ENCODE peak calls at places on chromosomes 3 and 15, in six cellular contexts. V, I, B, D, S and C are unnamed samples.

GRCh38 chr3:160707187-160707789 is 30.3 kb downstream of the ARL14 start:
- DNase-seq in V (no peak), I (peak), B (no peak), D (peak), S (peak), C (peak)

GRCh38 chr15:60343221-60343970 is 54.4 kb downstream of the ANXA2 start:
- DNase-seq in V (no peak), I (no peak), B (no peak), D (no peak), S (no peak), C (no peak)

GRCh38 chr3:82133070-82133606 is 371.7 kb upstream of the GBE1 start:
- DNase-seq in V (peak), I (peak), B (peak), D (peak), S (peak), C (peak)

GRCh38 chr15:85314139-85314538 is 66.3 kb upstream of the AKAP13 start:
- DNase-seq in V (no peak), I (no peak), B (no peak), D (no peak), S (no peak), C (no peak)

GRCh38 chr15:98689431-98689861 is 41.1 kb downstream of the IGF1R start:
- DNase-seq in V (no peak), I (no peak), B (no peak), D (no peak), S (no peak), C (no peak)

GRCh38 chr3:54093849-54094248 is 28.5 kb upstream of the CACNA2D3 start:
- DNase-seq in V (no peak), I (no peak), B (no peak), D (no peak), S (no peak), C (no peak)

GRCh38 chr3:66363133-66363532 is 137.7 kb downstream of the LRIG1 start:
- DNase-seq in V (no peak), I (no peak), B (no peak), D (no peak), S (no peak), C (no peak)

GRCh38 chr3:134357261-134357913 is 16.9 kb downstream of the AMOTL2 start:
- DNase-seq in V (peak), I (no peak), B (no peak), D (no peak), S (no peak), C (no peak)

GRCh38 chr15:74822233-74822632 is 4.2 kb upstream of the CPLX3 start:
- DNase-seq in V (no peak), I (no peak), B (no peak), D (no peak), S (no peak), C (no peak)

GRCh38 chr15:68620721-68621528 is 42.1 kb downstream of the CORO2B start:
- DNase-seq in V (peak), I (peak), B (peak), D (no peak), S (no peak), C (no peak)

GRCh38 chr3:65593780-65594752 is 444.7 kb downstream of the MAGI1 start:
- DNase-seq in V (no peak), I (no peak), B (no peak), D (no peak), S (no peak), C (no peak)

GRCh38 chr3:128549283-128550112 is 56.5 kb upstream of the GATA2 start:
- DNase-seq in V (no peak), I (no peak), B (peak), D (no peak), S (no peak), C (peak)

GRCh38 chr3:30075514-30075913 is 530.9 kb upstream of the TGFBR2 start:
- DNase-seq in V (no peak), I (no peak), B (no peak), D (no peak), S (no peak), C (no peak)

GRCh38 chr15:66390670-66391069 is 4.0 kb downstream of the MAP2K1 start:
- DNase-seq in V (no peak), I (no peak), B (peak), D (peak), S (no peak), C (no peak)

GRCh38 chr3:181999314-181999713 is 287.6 kb downstream of the SOX2 start:
- DNase-seq in V (no peak), I (no peak), B (no peak), D (no peak), S (no peak), C (no peak)

GRCh38 chr3:119510690-119511089 is 12.3 kb downstream of the TIMMDC1 start:
- DNase-seq in V (no peak), I (no peak), B (no peak), D (no peak), S (no peak), C (no peak)

GRCh38 chr3:95272791-95273190 is 1209.9 kb downstream of the NSUN3 start:
- DNase-seq in V (no peak), I (no peak), B (no peak), D (no peak), S (no peak), C (no peak)

GRCh38 chr3:136171097-136171542 is 25.0 kb downstream of the MSL2 start:
- DNase-seq in V (no peak), I (no peak), B (no peak), D (no peak), S (no peak), C (no peak)

GRCh38 chr15:51331141-51331540 is 7.3 kb downstream of the CYP19A1 start:
- DNase-seq in V (no peak), I (peak), B (no peak), D (no peak), S (no peak), C (no peak)

GRCh38 chr3:77889616-77890015 is 849.7 kb downstream of the ROBO2 start:
- DNase-seq in V (no peak), I (no peak), B (no peak), D (no peak), S (no peak), C (no peak)

GRCh38 chr3:94004301-94004910 is 24.0 kb downstream of the STX19 start:
- DNase-seq in V (no peak), I (peak), B (no peak), D (peak), S (peak), C (no peak)

GRCh38 chr3:68751883-68752282 is 180.5 kb downstream of the TAFA4 start:
- DNase-seq in V (no peak), I (no peak), B (no peak), D (no peak), S (no peak), C (no peak)

GRCh38 chr15:66498501-66499386 is 1.2 kb upstream of the SNAPC5 start:
- DNase-seq in V (no peak), I (peak), B (no peak), D (no peak), S (peak), C (no peak)

GRCh38 chr3:196726788-196727675 is 12.6 kb upstream of the PAK2 start:
- DNase-seq in V (no peak), I (no peak), B (no peak), D (no peak), S (no peak), C (no peak)

GRCh38 chr3:100650651-100651611 is 41.5 kb downstream of the ADGRG7 start:
- DNase-seq in V (no peak), I (no peak), B (peak), D (peak), S (peak), C (no peak)

GRCh38 chr15:38702178-38702912 is 137.7 kb upstream of the RASGRP1 start:
- DNase-seq in V (no peak), I (no peak), B (no peak), D (no peak), S (peak), C (no peak)

GRCh38 chr15:92819312-92820232 is 80.6 kb upstream of the CHD2 start:
- DNase-seq in V (no peak), I (no peak), B (no peak), D (no peak), S (peak), C (no peak)

GRCh38 chr3:150348500-150348899 is 59.6 kb upstream of the TSC22D2 start:
- DNase-seq in V (peak), I (peak), B (no peak), D (no peak), S (peak), C (no peak)

GRCh38 chr3:88712552-88712951 is 394.9 kb upstream of the EPHA3 start:
- DNase-seq in V (no peak), I (no peak), B (no peak), D (no peak), S (no peak), C (no peak)

GRCh38 chr3:162139841-162140240 is 643.2 kb downstream of the OTOL1 start:
- DNase-seq in V (no peak), I (no peak), B (no peak), D (no peak), S (no peak), C (no peak)

GRCh38 chr3:7707192-7707591 is 794.4 kb upstream of the LMCD1 start:
- DNase-seq in V (no peak), I (no peak), B (no peak), D (no peak), S (no peak), C (no peak)

GRCh38 chr15:72201346-72202029 is 3.9 kb upstream of the GRAMD2A start:
- DNase-seq in V (no peak), I (no peak), B (no peak), D (no peak), S (no peak), C (no peak)

GRCh38 chr3:118792191-118792590 is 242.5 kb downstream of the IGSF11 start:
- DNase-seq in V (no peak), I (no peak), B (no peak), D (no peak), S (no peak), C (no peak)

GRCh38 chr15:51603002-51603401 is 19.6 kb downstream of the DMXL2 start:
- DNase-seq in V (no peak), I (no peak), B (no peak), D (no peak), S (no peak), C (no peak)

GRCh38 chr3:62562017-62562416 is 188.7 kb upstream of the FEZF2 start:
- DNase-seq in V (no peak), I (no peak), B (no peak), D (no peak), S (no peak), C (no peak)

GRCh38 chr3:62558549-62559112 is 185.3 kb upstream of the FEZF2 start:
- DNase-seq in V (no peak), I (peak), B (no peak), D (peak), S (peak), C (peak)

GRCh38 chr3:62557983-62558382 is 184.6 kb upstream of the FEZF2 start:
- DNase-seq in V (no peak), I (no peak), B (no peak), D (no peak), S (no peak), C (no peak)

GRCh38 chr3:62557450-62557849 is 184.1 kb upstream of the FEZF2 start:
- DNase-seq in V (no peak), I (no peak), B (no peak), D (no peak), S (no peak), C (no peak)

GRCh38 chr3:62559831-62560445 is 186.6 kb upstream of the FEZF2 start:
- DNase-seq in V (no peak), I (peak), B (no peak), D (no peak), S (peak), C (no peak)
- TF ChIP-seq CTCF in V (no peak), I (peak), B (peak), D (no peak), S (peak), C (peak)

GRCh38 chr3:112297714-112298113 is 3.7 kb upstream of the SLC9C1 start:
- DNase-seq in V (no peak), I (no peak), B (no peak), D (no peak), S (no peak), C (no peak)

GRCh38 chr3:112298781-112299180 is 4.8 kb upstream of the SLC9C1 start:
- DNase-seq in V (no peak), I (no peak), B (no peak), D (no peak), S (no peak), C (no peak)

GRCh38 chr3:112289011-112289410 is 5.0 kb downstream of the SLC9C1 start:
- DNase-seq in V (no peak), I (no peak), B (no peak), D (no peak), S (no peak), C (no peak)

GRCh38 chr3:112293368-112294321 is at the start of gene SLC9C1:
- DNase-seq in V (no peak), I (peak), B (peak), D (peak), S (peak), C (peak)
- TF ChIP-seq CTCF in V (peak), I (peak), B (peak), D (peak), S (peak), C (peak)

GRCh38 chr3:52291508-52292181 is 4.0 kb downstream of the GLYCTK start:
- DNase-seq in V (peak), I (peak), B (no peak), D (peak), S (no peak), C (peak)
- TF ChIP-seq CTCF in V (no peak), I (peak), B (peak), D (peak), S (peak), C (peak)

GRCh38 chr3:194274424-194275085 is 76.6 kb downstream of the CPN2 start:
- DNase-seq in V (peak), I (no peak), B (peak), D (peak), S (no peak), C (no peak)
- TF ChIP-seq CTCF in V (no peak), I (no peak), B (no peak), D (no peak), S (no peak), C (no peak)

DNA sequence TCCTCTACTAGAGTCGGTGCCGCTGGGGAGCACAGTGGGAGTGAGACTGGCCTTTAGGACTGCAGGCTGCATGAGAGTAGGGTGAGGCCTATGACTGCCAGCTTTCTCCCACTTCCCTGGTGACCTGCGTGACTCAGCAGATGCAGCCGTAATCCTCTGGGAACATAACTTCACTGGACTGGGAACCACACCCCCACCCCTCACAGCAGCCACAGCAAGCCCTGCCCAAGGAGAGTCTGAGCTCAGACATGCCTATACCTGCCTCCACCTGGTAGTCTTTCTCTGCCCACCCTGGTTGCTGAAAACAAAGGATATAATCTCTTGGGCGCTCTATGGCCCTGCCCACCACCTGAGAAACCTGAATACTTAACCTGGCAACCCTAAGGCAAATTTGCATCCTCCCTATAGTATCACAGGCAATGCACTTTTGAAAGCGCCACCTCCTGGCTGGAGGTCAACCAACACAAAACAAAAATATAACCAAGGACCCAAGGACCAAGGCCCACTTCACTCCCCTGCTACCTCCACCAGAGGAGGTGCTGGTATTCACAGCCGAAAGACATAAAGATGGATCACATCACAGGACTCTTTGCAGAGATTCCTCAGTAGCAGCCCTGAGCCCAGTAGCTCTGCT is 308.9 kb downstream of the CTNNB1 start:
- DNase-seq in V (no peak), I (no peak), B (no peak), D (no peak), S (peak), C (no peak)
- TF ChIP-seq CTCF in V (no peak), I (no peak), B (no peak), D (no peak), S (no peak), C (no peak)

DNA sequence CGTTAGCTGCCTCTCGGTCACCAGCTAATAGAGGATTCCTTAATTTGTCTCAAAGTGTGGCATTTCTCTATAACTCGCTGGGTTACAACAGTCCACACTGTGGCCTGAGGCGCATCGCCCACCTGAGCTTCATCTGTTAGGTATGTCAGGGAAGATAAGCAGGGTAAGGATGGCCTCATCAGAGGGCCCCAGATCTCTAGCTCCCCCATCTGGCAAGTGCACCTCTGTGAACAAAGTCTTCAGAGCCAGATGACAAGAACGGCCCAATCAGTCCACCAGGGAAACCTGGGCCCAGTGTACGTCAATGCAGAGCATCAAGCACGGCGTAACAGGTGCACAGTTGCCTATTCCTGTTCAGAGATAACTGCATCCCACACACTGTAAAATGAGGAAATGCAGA is 23.2 kb downstream of the FRG2C start:
- DNase-seq in V (no peak), I (no peak), B (no peak), D (no peak), S (no peak), C (no peak)
- TF ChIP-seq CTCF in V (no peak), I (no peak), B (no peak), D (no peak), S (no peak), C (no peak)

GRCh38 chr3:148631124-148631903 is 66.4 kb upstream of the AGTR1 start:
- DNase-seq in V (no peak), I (peak), B (no peak), D (no peak), S (peak), C (peak)
- TF ChIP-seq CTCF in V (no peak), I (peak), B (no peak), D (no peak), S (peak), C (no peak)

GRCh38 chr3:36959821-36960220 is 15.0 kb upstream of the TRANK1 start:
- DNase-seq in V (no peak), I (no peak), B (no peak), D (no peak), S (no peak), C (no peak)

GRCh38 chr3:36956155-36956554 is 11.3 kb upstream of the TRANK1 start:
- DNase-seq in V (no peak), I (no peak), B (no peak), D (no peak), S (no peak), C (no peak)

GRCh38 chr3:36954452-36955134 is 9.7 kb upstream of the TRANK1 start:
- DNase-seq in V (no peak), I (no peak), B (no peak), D (no peak), S (no peak), C (no peak)

GRCh38 chr3:36957862-36958686 is 13.2 kb upstream of the TRANK1 start:
- DNase-seq in V (no peak), I (no peak), B (no peak), D (no peak), S (peak), C (no peak)

GRCh38 chr3:36957072-36957471 is 12.2 kb upstream of the TRANK1 start:
- DNase-seq in V (no peak), I (no peak), B (no peak), D (no peak), S (no peak), C (no peak)
- TF ChIP-seq CTCF in V (no peak), I (peak), B (no peak), D (peak), S (no peak), C (peak)

GRCh38 chr15:47944911-47945310 is 175.9 kb upstream of the SLC24A5 start:
- DNase-seq in V (no peak), I (no peak), B (no peak), D (no peak), S (no peak), C (no peak)
- TF ChIP-seq CTCF in V (no peak), I (no peak), B (no peak), D (no peak), S (no peak), C (peak)

GRCh38 chr3:176514297-176514696 is 683.0 kb downstream of the TBL1XR1 start:
- DNase-seq in V (no peak), I (peak), B (no peak), D (peak), S (peak), C (peak)
- TF ChIP-seq CTCF in V (peak), I (peak), B (peak), D (peak), S (peak), C (peak)